ENCODE peak calls at places on chromosomes 7 and 10, in six cellular contexts. X, Y, J, Q, D and U are unnamed samples.

GRCh38 chr10:95289921-95290421 is 832 bp downstream of the PDLIM1 start:
- DNase-seq in X (peak), Y (no peak), J (no peak), Q (no peak), D (no peak), U (no peak)

GRCh38 chr7:106284516-106285050 is at the start of gene NAMPT:
- DNase-seq in X (peak), Y (peak), J (no peak), Q (no peak), D (peak), U (peak)

GRCh38 chr10:31083765-31084184 is 52.1 kb upstream of the ZNF438 start:
- DNase-seq in X (peak), Y (no peak), J (no peak), Q (peak), D (no peak), U (peak)

GRCh38 chr7:128266891-128267839 is 26.1 kb downstream of the LEP start:
- DNase-seq in X (peak), Y (peak), J (peak), Q (peak), D (no peak), U (peak)

GRCh38 chr7:33751395-33751794 is 153.9 kb upstream of the BMPER start:
- DNase-seq in X (no peak), Y (no peak), J (no peak), Q (no peak), D (no peak), U (no peak)

GRCh38 chr10:69936091-69936490 is 116.6 kb upstream of the MACROH2A2 start:
- DNase-seq in X (no peak), Y (no peak), J (no peak), Q (no peak), D (no peak), U (no peak)

GRCh38 chr10:43262902-43263466 is 3.9 kb downstream of the RASGEF1A start:
- DNase-seq in X (no peak), Y (no peak), J (no peak), Q (no peak), D (no peak), U (no peak)

GRCh38 chr7:94030634-94031033 is 26.5 kb upstream of the BET1 start:
- DNase-seq in X (no peak), Y (no peak), J (no peak), Q (no peak), D (no peak), U (no peak)

GRCh38 chr10:127041561-127041960 is 136.3 kb downstream of the DOCK1 start:
- DNase-seq in X (peak), Y (peak), J (peak), Q (peak), D (no peak), U (peak)

GRCh38 chr10:26721561-26721960 is 24.1 kb downstream of the PDSS1 start:
- DNase-seq in X (no peak), Y (no peak), J (no peak), Q (no peak), D (no peak), U (no peak)

GRCh38 chr7:91055219-91055618 is 209.0 kb upstream of the FZD1 start:
- DNase-seq in X (no peak), Y (no peak), J (no peak), Q (no peak), D (no peak), U (no peak)

GRCh38 chr7:2000153-2000687 is 232.5 kb downstream of the MAD1L1 start:
- DNase-seq in X (no peak), Y (no peak), J (no peak), Q (no peak), D (no peak), U (no peak)

GRCh38 chr7:139095194-139095659 is 14.3 kb downstream of the ZC3HAV1 start:
- DNase-seq in X (no peak), Y (no peak), J (no peak), Q (no peak), D (no peak), U (no peak)

GRCh38 chr7:158710651-158711102 is 6.1 kb upstream of the NCAPG2 start:
- DNase-seq in X (peak), Y (peak), J (peak), Q (peak), D (no peak), U (no peak)

GRCh38 chr10:48659790-48660189 is 24.9 kb upstream of the WDFY4 start:
- DNase-seq in X (no peak), Y (no peak), J (no peak), Q (peak), D (no peak), U (peak)
- TF ChIP-seq CTCF in X (peak), Y (peak), J (peak), Q (peak), D (peak), U (peak)

GRCh38 chr10:98446656-98447221 is at the start of gene HPS1:
- DNase-seq in X (peak), Y (peak), J (no peak), Q (peak), D (peak), U (peak)
- TF ChIP-seq CTCF in X (no peak), Y (no peak), J (no peak), Q (no peak), D (peak), U (no peak)

GRCh38 chr10:97640868-97641811 is 669 bp downstream of the PI4K2A start:
- DNase-seq in X (peak), Y (peak), J (no peak), Q (peak), D (peak), U (no peak)
- TF ChIP-seq CTCF in X (no peak), Y (no peak), J (no peak), Q (no peak), D (no peak), U (no peak)

GRCh38 chr7:98992076-98992475 is 113.7 kb downstream of the TRRAP start:
- DNase-seq in X (no peak), Y (no peak), J (no peak), Q (no peak), D (no peak), U (no peak)

GRCh38 chr7:98991141-98991540 is 112.8 kb downstream of the TRRAP start:
- DNase-seq in X (no peak), Y (no peak), J (no peak), Q (no peak), D (no peak), U (no peak)

GRCh38 chr7:98994046-98994944 is 116.0 kb downstream of the TRRAP start:
- DNase-seq in X (no peak), Y (no peak), J (no peak), Q (no peak), D (no peak), U (no peak)

GRCh38 chr7:98995111-98995510 is 116.8 kb downstream of the TRRAP start:
- DNase-seq in X (no peak), Y (no peak), J (no peak), Q (no peak), D (no peak), U (no peak)

GRCh38 chr7:98993024-98993897 is 114.9 kb downstream of the TRRAP start:
- DNase-seq in X (no peak), Y (no peak), J (no peak), Q (no peak), D (no peak), U (no peak)
- TF ChIP-seq CTCF in X (no peak), Y (no peak), J (peak), Q (no peak), D (peak), U (peak)

GRCh38 chr7:17990761-17991160 is 36.9 kb downstream of the PRPS1L1 start:
- DNase-seq in X (no peak), Y (no peak), J (no peak), Q (no peak), D (no peak), U (no peak)

GRCh38 chr7:17988858-17989257 is 38.8 kb downstream of the PRPS1L1 start:
- DNase-seq in X (no peak), Y (no peak), J (no peak), Q (no peak), D (no peak), U (no peak)

GRCh38 chr7:17994079-17994478 is 33.6 kb downstream of the PRPS1L1 start:
- DNase-seq in X (no peak), Y (no peak), J (no peak), Q (no peak), D (no peak), U (no peak)

GRCh38 chr7:17989546-17989945 is 38.1 kb downstream of the PRPS1L1 start:
- DNase-seq in X (no peak), Y (peak), J (no peak), Q (no peak), D (no peak), U (peak)

DNA sequence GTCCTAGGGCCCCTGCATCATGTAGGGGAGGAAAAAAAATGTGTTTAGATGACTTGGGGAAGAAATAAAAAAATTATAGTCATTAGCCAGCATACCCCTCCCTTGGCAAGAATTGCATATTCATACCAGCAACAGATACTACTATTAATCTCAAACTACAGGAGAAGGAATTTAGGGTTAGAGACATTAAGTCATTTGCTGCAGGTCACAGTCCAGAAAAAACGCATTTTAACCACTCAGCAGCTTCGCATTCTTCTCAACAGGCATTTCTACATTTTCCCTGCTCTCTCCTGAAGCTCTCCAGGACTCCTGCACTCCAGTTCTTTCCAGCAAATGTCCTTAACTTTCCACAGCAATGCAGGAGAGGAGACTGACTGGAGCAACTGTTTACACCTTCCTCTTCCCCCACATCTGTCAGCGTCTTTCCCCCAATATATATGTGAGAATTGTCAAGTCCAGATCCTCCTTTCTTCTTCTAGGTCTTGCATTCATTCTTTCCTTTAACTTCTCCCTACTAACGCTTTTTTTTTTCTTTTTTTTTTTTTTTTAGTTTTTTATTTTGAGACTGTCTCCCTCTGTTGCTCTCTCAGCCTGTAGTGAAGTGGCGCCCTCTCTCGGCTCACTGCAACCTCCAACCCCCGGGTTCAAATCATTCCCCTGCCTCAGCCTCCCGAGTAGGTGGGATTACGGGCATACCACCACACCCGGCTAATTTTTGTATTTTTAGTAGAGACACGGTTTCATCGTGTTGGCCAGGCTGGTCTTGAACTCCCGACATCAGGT is 35.6 kb downstream of the PRPS1L1 start:
- DNase-seq in X (no peak), Y (no peak), J (no peak), Q (peak), D (no peak), U (no peak)
- TF ChIP-seq CTCF in X (no peak), Y (peak), J (peak), Q (no peak), D (no peak), U (peak)

GRCh38 chr7:23012186-23012585 is 1.7 kb downstream of the HYCC1 start:
- DNase-seq in X (no peak), Y (no peak), J (no peak), Q (no peak), D (no peak), U (no peak)

GRCh38 chr7:23013715-23014649 is at the start of gene HYCC1:
- DNase-seq in X (peak), Y (peak), J (peak), Q (peak), D (peak), U (peak)

GRCh38 chr7:23011222-23011924 is 2.6 kb downstream of the HYCC1 start:
- DNase-seq in X (no peak), Y (no peak), J (no peak), Q (no peak), D (no peak), U (no peak)

GRCh38 chr7:23014681-23015080 is 751 bp upstream of the HYCC1 start:
- DNase-seq in X (no peak), Y (no peak), J (no peak), Q (no peak), D (no peak), U (no peak)

DNA sequence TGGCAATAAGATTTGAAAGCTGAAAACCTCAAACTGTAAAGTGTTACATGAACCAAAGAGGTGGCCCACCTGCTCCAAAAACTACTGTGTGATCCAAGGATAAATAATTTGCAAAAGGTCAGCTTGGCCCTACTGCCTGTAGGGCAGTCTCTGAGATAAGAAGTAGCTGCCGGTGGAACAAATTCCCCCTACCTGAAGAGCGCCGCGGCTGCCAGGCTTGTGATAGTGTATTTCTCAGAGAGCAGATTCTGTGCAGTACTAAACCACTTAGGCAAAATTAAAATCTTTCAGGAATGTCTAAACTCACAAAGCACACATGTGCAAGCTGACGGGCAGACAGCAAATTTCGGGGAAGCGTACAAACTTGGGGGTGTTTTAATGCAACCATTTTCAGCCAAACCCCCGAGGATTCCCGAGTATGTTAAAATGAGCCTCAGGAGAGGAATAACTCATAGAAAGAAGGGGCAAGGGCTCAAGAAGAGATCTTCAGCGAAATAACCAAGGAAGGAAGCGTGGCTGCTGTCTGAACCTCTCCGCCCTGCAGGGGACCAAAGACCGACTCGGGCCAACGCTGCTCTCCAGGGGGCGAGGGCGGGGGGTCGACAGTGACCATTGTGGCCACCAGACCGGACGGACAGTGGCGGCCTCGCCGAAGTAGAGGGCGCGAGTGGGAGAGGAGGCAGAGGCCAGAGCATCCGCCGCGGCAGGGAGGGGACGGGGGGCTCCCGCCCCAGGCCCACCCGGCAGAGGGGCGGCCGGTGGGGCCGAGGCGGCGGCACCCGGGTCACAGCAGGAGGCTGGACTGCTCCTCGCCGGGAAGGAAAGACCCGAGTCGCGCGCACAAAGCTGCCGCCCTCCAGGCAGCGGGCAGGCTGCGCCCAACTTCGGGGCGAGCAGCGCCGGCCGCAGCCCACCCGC is 874 bp downstream of the HYCC1 start:
- DNase-seq in X (peak), Y (no peak), J (no peak), Q (peak), D (peak), U (peak)
- TF ChIP-seq CTCF in X (peak), Y (no peak), J (peak), Q (peak), D (peak), U (no peak)

DNA sequence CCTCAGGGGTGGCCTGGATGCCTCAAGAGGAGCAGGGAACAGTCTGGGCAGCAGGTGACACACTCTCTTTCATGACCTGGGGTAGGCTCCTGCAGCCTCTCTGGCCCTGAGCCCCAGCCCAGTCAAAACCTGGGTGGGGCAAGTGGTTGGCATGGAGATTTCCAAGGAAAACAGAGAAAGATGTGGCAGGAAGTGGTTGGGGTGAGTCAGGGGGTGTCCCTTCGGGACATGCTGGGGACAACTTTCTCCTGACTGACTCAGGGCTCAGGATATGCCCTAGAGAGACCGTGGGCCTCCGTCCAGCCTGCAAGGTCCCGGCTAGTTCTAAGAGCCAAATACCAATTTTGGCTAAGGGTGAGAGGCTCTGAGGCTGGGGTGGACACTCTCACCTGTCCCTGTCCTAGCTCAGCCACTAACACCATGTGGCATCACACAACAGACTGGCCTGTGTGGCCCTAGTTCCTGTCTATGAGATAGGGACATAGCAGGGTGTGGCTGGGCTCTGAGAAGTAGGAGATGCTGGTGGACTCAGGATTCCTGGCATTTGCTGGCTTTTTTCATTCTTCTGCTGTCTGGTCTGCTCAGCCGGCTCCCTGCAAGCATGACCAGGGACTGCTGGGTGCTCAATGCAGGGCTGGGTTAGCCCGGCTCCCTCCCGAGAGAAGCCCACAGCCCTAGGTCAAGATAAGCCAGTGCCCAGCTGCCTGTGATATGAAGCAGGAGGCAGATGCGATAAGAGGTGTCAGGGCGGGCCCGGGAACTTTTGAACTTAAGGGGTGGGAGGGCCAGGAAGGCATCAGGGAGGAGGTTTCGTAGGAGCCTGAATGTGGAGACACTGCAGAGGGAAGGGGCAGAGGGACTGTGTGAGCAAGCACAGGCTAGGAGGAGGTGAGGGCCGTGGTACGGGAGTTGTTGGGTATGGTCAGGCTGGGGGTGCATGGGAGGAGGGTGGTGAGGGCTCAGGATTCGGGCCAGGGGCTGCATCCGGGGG is 3.3 kb downstream of the AQP1 start:
- DNase-seq in X (peak), Y (peak), J (no peak), Q (peak), D (no peak), U (peak)
- TF ChIP-seq CTCF in X (no peak), Y (no peak), J (no peak), Q (no peak), D (no peak), U (no peak)

GRCh38 chr10:21732067-21732772 is 198.2 kb downstream of the MLLT10 start:
- DNase-seq in X (peak), Y (peak), J (peak), Q (peak), D (peak), U (peak)
- TF ChIP-seq CTCF in X (peak), Y (peak), J (peak), Q (peak), D (peak), U (peak)

DNA sequence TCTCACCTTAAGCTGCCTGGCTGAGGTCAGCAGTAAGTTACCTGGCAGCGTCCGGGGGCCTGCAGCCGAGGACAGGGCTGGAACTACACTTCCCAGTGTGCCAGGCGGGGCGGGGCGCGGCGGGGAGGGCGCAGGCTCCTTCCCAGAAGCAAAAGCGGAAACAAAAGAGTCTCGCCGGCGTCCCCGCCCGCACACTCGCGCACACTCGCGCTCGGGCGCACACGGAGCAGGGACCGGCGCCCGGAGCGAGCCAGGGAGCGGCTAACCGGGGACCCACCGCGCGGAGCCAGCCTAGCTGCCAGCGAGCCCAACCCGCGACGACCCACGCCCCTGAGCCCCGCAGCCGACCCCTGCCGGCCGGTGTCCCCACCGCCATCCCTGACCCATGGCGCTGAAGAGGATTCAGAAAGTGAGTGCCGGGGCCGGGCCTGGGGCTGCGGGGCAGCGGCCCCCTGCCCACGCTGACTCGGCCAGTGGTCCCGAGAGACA is at the start of gene UBE2D1:
- DNase-seq in X (peak), Y (peak), J (no peak), Q (peak), D (peak), U (peak)
- TF ChIP-seq CTCF in X (peak), Y (peak), J (peak), Q (peak), D (peak), U (peak)